ENCODE peak calls at places on chromosome 13, in four cellular contexts. O is NCI-H2171 treated with DMSO at 0.1 percent for 48 hours; I is effector CD4-positive, alpha-beta T cell; L is central memory CD4-positive, alpha-beta T cell. Q is an unnamed sample.

GRCh38 chr13:113962386-113962785 is 11.5 kb downstream of the C13orf46 start:
- DNase-seq in O (no peak), L (no peak), I (no peak), Q (no peak)

GRCh38 chr13:26961890-26962615 is 201.5 kb upstream of the GPR12 start:
- DNase-seq in L (no peak), O (peak), I (no peak), Q (no peak)

GRCh38 chr13:44908712-44909111 is 80.6 kb downstream of the NUFIP1 start:
- DNase-seq in L (no peak), I (no peak), O (no peak), Q (no peak)

GRCh38 chr13:111385182-111385857 is 64.9 kb downstream of the TEX29 start:
- DNase-seq in O (no peak), I (no peak), L (no peak), Q (no peak)

GRCh38 chr13:113805431-113806103 is 46.5 kb downstream of the TMEM255B start:
- DNase-seq in I (no peak), O (no peak), L (no peak), Q (no peak)

GRCh38 chr13:39102981-39103490 is 64.8 kb downstream of the NHLRC3 start:
- DNase-seq in I (no peak), L (no peak), O (no peak), Q (no peak)

GRCh38 chr13:62119739-62120700 is 704.4 kb upstream of the PCDH20 start:
- DNase-seq in I (no peak), L (no peak), O (peak), Q (no peak)

GRCh38 chr13:107866666-107867623 is 348.4 kb downstream of the LIG4 start:
- DNase-seq in L (no peak), I (no peak), O (peak), Q (no peak)

GRCh38 chr13:48770372-48770771 is 116.6 kb downstream of the CYSLTR2 start:
- DNase-seq in L (no peak), O (no peak), I (no peak), Q (no peak)

GRCh38 chr13:84130739-84131138 is 248.5 kb upstream of the SLITRK1 start:
- DNase-seq in L (no peak), O (no peak), I (no peak), Q (no peak)

GRCh38 chr13:63184693-63185092 is 1769.0 kb upstream of the PCDH20 start:
- DNase-seq in O (no peak), L (no peak), I (no peak), Q (no peak)

GRCh38 chr13:76887070-76887563 is 912 bp upstream of the KCTD12 start:
- DNase-seq in L (no peak), O (no peak), I (no peak), Q (no peak)